ENCODE peak calls at places on chromosomes 1 and 21, in five cellular contexts. V is AG04450, L is astrocyte of the spinal cord, E is cardiac muscle cell, F is H9. T is an unnamed sample.

GRCh38 chr1:27526569-27527222 is 36.7 kb upstream of the WASF2 start:
- DNase-seq in V (no peak), L (no peak), E (no peak), F (no peak), T (no peak)

GRCh38 chr1:179775009-179775408 is 31.9 kb downstream of the FAM163A start:
- DNase-seq in V (no peak), L (no peak), E (no peak), F (no peak), T (no peak)

GRCh38 chr1:156945881-156946661 is 25.6 kb downstream of the LRRC71 start:
- DNase-seq in V (no peak), L (peak; percentile 20), E (no peak), F (no peak), T (no peak)

GRCh38 chr1:7808253-7808844 is 24.3 kb downstream of the PER3 start:
- DNase-seq in V (no peak), L (peak; percentile 53), E (peak; percentile 70), F (no peak), T (peak; percentile 10)

GRCh38 chr1:25922633-25923567 is 16.7 kb upstream of the STMN1 start:
- DNase-seq in V (no peak), L (peak; percentile 24), E (peak; percentile 29), F (peak; percentile 74), T (no peak)

GRCh38 chr1:40772146-40772770 is 11.3 kb upstream of the KCNQ4 start:
- DNase-seq in V (no peak), L (no peak), E (no peak), F (no peak), T (no peak)

GRCh38 chr1:161946071-161946987 is 77.3 kb downstream of the OLFML2B start:
- DNase-seq in V (no peak), L (peak; percentile 66), E (peak; percentile 57), F (no peak), T (no peak)

GRCh38 chr1:115828101-115829022 is 12.6 kb downstream of the NHLH2 start:
- DNase-seq in V (no peak), L (no peak), E (peak; percentile 57), F (peak; percentile 58), T (no peak)

GRCh38 chr1:192629602-192630001 is 6.3 kb upstream of the RGS13 start:
- DNase-seq in V (no peak), L (no peak), E (no peak), F (no peak), T (no peak)

GRCh38 chr1:15843826-15844572 is 3.5 kb upstream of the SPEN start:
- DNase-seq in V (no peak), L (peak; percentile 48), E (no peak), F (no peak), T (no peak)

GRCh38 chr1:26126321-26127084 is 14.9 kb downstream of the PDIK1L start:
- DNase-seq in V (no peak), L (peak; percentile 33), E (peak; percentile 66), F (no peak), T (no peak)

GRCh38 chr1:26550946-26551345 is 21.4 kb downstream of the RPS6KA1 start:
- DNase-seq in V (no peak), L (no peak), E (no peak), F (no peak), T (no peak)

GRCh38 chr1:182107218-182107617 is 45.7 kb upstream of the ZNF648 start:
- DNase-seq in V (no peak), L (no peak), E (no peak), F (no peak), T (no peak)

GRCh38 chr1:89719502-89720306 is 86.8 kb downstream of the LRRC8C start:
- DNase-seq in V (no peak), L (no peak), E (peak; percentile 68), F (no peak), T (no peak)

GRCh38 chr1:221878134-221878533 is 136.2 kb upstream of the DUSP10 start:
- DNase-seq in V (no peak), L (no peak), E (no peak), F (no peak), T (no peak)
- TF ChIP-seq CTCF in V (no peak), L (no peak), E (no peak), F (no peak), T (no peak)

GRCh38 chr1:83950106-83950661 is 48.7 kb downstream of the TTLL7 start:
- DNase-seq in V (no peak), L (no peak), E (no peak), F (no peak), T (no peak)
- TF ChIP-seq CTCF in V (no peak), L (no peak), E (no peak), F (no peak), T (no peak)

GRCh38 chr1:204618148-204618760 is 67.3 kb downstream of the LRRN2 start:
- DNase-seq in V (no peak), L (no peak), E (no peak), F (no peak), T (no peak)

GRCh38 chr1:204621391-204621790 is 64.1 kb downstream of the LRRN2 start:
- DNase-seq in V (no peak), L (no peak), E (no peak), F (no peak), T (no peak)

GRCh38 chr1:204621996-204622395 is 63.5 kb downstream of the LRRN2 start:
- DNase-seq in V (no peak), L (no peak), E (no peak), F (no peak), T (no peak)

GRCh38 chr1:204617256-204618147 is 68.0 kb downstream of the LRRN2 start:
- DNase-seq in V (no peak), L (no peak), E (no peak), F (no peak), T (no peak)

GRCh38 chr1:204619721-204620120 is 65.8 kb downstream of the LRRN2 start:
- DNase-seq in V (no peak), L (no peak), E (no peak), F (no peak), T (no peak)
- TF ChIP-seq CTCF in V (no peak), L (no peak), E (no peak), F (peak; percentile 48), T (no peak)

DNA sequence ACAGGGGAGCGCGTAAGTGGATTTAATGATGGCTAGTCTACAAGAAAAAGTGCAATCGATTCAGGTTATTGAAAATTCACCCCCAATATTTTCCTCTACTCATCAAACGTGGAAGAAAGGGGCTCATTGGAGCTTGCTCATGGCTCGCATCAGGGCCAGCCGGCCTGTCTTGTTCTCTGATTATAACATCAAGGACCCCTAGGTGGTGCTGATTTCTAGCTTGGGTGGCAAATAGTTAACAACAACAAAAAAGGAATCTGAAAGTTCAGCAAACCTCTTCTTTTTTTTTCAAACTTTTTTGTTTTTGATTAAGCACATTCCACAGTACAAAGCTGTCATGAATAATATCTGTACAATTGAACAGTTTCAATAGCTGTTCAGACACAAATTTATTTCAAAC is 35.8 kb upstream of the SOD1 start:
- DNase-seq in V (no peak), L (no peak), E (no peak), F (no peak), T (no peak)
- TF ChIP-seq CTCF in V (peak; percentile 21), L (peak; percentile 43), E (no peak), F (peak; percentile 62), T (no peak)

GRCh38 chr1:109877320-109877771 is 33.3 kb upstream of the CSF1 start:
- DNase-seq in V (peak; percentile 79), L (peak; percentile 92), E (peak; percentile 96), F (peak; percentile 83), T (peak; percentile 67)
- TF ChIP-seq CTCF in V (peak; percentile 42), L (peak; percentile 34), E (peak; percentile 40), F (peak; percentile 42), T (peak; percentile 26)

GRCh38 chr1:94527447-94528031 is 14.0 kb downstream of the F3 start:
- DNase-seq in V (no peak), L (peak; percentile 9), E (peak; percentile 45), F (no peak), T (no peak)
- TF ChIP-seq CTCF in V (no peak), L (no peak), E (no peak), F (peak; percentile 43), T (no peak)

GRCh38 chr1:9294910-9295636 is 2.4 kb downstream of the SPSB1 start:
- DNase-seq in V (no peak), L (peak; percentile 73), E (peak; percentile 69), F (no peak), T (no peak)
- TF ChIP-seq CTCF in V (peak; percentile 30), L (peak; percentile 45), E (peak; percentile 27), F (no peak), T (peak; percentile 32)